ENCODE peak calls at places on chromosomes 16 and 17, in nine cellular contexts. T is activated CD4-positive, alpha-beta T cell treated with anti-CD3 and anti-CD28 coated beads, Interleukin-2, amount 50 U/mL, for 48 hours; E is NAMALWA; L is WERI-Rb-1; X is T-cell; K is body of pancreas; U is activated CD8-positive, alpha-beta T cell treated with anti-CD3 and anti-CD28 coated beads for 36 hours; S is SHP77 treated with DMSO at 0.1 percent for 48 hours; I is ACHN. P is an unnamed sample.

GRCh38 chr17:79341816-79342215 is 267.2 kb downstream of the ENGASE start:
- DNase-seq in E (no peak), I (no peak), S (no peak), X (no peak), U (no peak), L (no peak), K (no peak), T (no peak), P (no peak)

GRCh38 chr17:1714488-1714979 is 4.4 kb upstream of the TLCD2 start:
- DNase-seq in X (no peak), K (peak), U (peak), E (no peak), I (peak), S (peak), L (peak), T (no peak), P (peak)

GRCh38 chr16:30844671-30845449 is 49.0 kb downstream of the BCL7C start:
- DNase-seq in E (peak), X (peak), T (peak), S (peak), I (peak), L (peak), U (peak), K (peak), P (peak)

GRCh38 chr16:72234372-72234771 is 62.4 kb upstream of the PMFBP1 start:
- DNase-seq in S (no peak), X (no peak), U (no peak), K (no peak), L (no peak), E (no peak), I (no peak), T (no peak), P (no peak)

GRCh38 chr17:76540381-76541300 is 797 bp downstream of the PRCD start:
- DNase-seq in L (peak), T (peak), S (peak), X (no peak), E (peak), U (peak), K (peak), I (peak), P (peak)

GRCh38 chr17:1907216-1907631 is 77.4 kb downstream of the RPA1 start:
- DNase-seq in E (no peak), L (no peak), T (no peak), S (no peak), I (no peak), K (no peak), X (no peak), U (no peak), P (no peak)

GRCh38 chr17:602436-602835 is 112.2 kb downstream of the VPS53 start:
- DNase-seq in T (no peak), U (no peak), L (no peak), S (no peak), K (no peak), X (no peak), E (no peak), I (no peak), P (peak)

GRCh38 chr17:2064980-2065785 is 10.3 kb downstream of the HIC1 start:
- DNase-seq in S (no peak), L (peak), T (peak), K (no peak), E (peak), X (no peak), I (peak), U (peak), P (peak)

GRCh38 chr16:1871974-1872635 is at the start of gene MEIOB:
- DNase-seq in S (no peak), L (no peak), I (peak), X (no peak), U (peak), T (peak), E (no peak), K (peak), P (peak)

P was measured in OCI-M1.